ENCODE peak calls at places on chromosomes 1 and 21, in seven cellular contexts. S is lung, J is Peyer's patch, H is small intestine, I is psoas muscle, Q is astrocyte, V is mucosa of descending colon. R is an unnamed sample. For H3K36me3, the result is how much of the 10 kb centered on the place peaks cover.

GRCh38 chr1:242690849-242691602 is 166.5 kb upstream of the PLD5 start:
- DNase-seq in S (no peak), J (no peak), H (no peak), I (no peak), Q (no peak), V (no peak), R (no peak)

GRCh38 chr21:37915516-37915915 is 741 bp downstream of the KCNJ6 start:
- DNase-seq in S (no peak), J (no peak), H (no peak), I (no peak), Q (no peak), V (no peak), R (no peak)

GRCh38 chr1:64696879-64697278 is 48.0 kb upstream of the RAVER2 start:
- DNase-seq in S (no peak), J (no peak), H (no peak), I (no peak), Q (no peak), V (no peak), R (no peak)

GRCh38 chr1:94063379-94063778 is 57.6 kb downstream of the ABCA4 start:
- DNase-seq in S (no peak), J (no peak), H (peak), I (peak), Q (peak), V (no peak), R (no peak)

GRCh38 chr1:184889902-184890301 is 84.4 kb downstream of the NIBAN1 start:
- DNase-seq in S (no peak), J (no peak), H (no peak), I (no peak), Q (no peak), V (no peak), R (no peak)

GRCh38 chr1:98355656-98356384 is 305.7 kb upstream of the SNX7 start:
- DNase-seq in S (no peak), J (no peak), H (no peak), I (no peak), Q (no peak), V (no peak), R (no peak)

GRCh38 chr1:155070392-155070700 is 6.8 kb downstream of the EFNA4 start:
- DNase-seq in S (no peak), J (no peak), H (no peak), I (no peak), Q (no peak), V (no peak), R (no peak)

GRCh38 chr21:38796426-38796825 is 9.3 kb upstream of the ETS2 start:
- DNase-seq in S (no peak), J (no peak), H (no peak), I (no peak), Q (peak), V (no peak), R (no peak)

GRCh38 chr1:177488722-177489121 is 318.0 kb downstream of the BRINP2 start:
- DNase-seq in S (no peak), J (no peak), H (no peak), I (no peak), Q (no peak), V (no peak), R (no peak)

GRCh38 chr1:209708297-209708696 is 3.7 kb downstream of the HSD11B1 start:
- DNase-seq in S (no peak), J (no peak), H (no peak), I (no peak), Q (no peak), V (no peak), R (no peak)

GRCh38 chr1:56077223-56077622 is 502.1 kb downstream of the PLPP3 start:
- DNase-seq in S (no peak), J (no peak), H (no peak), I (no peak), Q (no peak), V (no peak), R (no peak)

GRCh38 chr1:91166106-91166712 is 144.4 kb upstream of the ZNF644 start:
- DNase-seq in S (peak), J (peak), H (peak), I (peak), Q (peak), V (peak), R (no peak)

GRCh38 chr1:9687120-9687875 is 35.8 kb downstream of the PIK3CD start:
- DNase-seq in S (peak), J (peak), H (peak), I (peak), Q (peak), V (peak), R (peak)

GRCh38 chr1:243601720-243602119 is 248.3 kb downstream of the AKT3 start:
- DNase-seq in S (no peak), J (no peak), H (no peak), I (no peak), Q (no peak), V (no peak), R (no peak)

GRCh38 chr1:155124503-155125463 is 2.9 kb upstream of the EFNA1 start:
- DNase-seq in S (no peak), J (no peak), H (peak), I (no peak), Q (peak), V (peak), R (no peak)

GRCh38 chr21:25682382-25682781 is 43.3 kb downstream of the JAM2 start:
- DNase-seq in S (no peak), J (no peak), H (no peak), I (no peak), Q (no peak), V (no peak), R (no peak)

DNA sequence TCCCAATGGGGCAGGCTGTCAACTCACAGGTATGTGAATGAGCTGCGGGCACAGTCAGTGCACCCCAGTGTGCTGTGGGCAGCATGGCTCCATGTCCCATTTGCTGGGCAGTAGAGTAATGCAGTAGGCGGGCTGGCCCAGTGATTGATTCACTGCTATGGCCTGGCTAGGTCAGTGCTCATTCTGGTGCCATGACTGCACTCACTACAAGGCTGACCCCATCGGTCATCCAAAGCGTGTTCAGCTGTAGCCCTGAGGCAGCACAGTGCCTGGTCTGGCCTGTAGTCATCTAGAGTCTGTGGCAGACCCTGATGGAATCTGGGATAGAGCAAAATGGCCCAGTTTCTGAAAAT is 7.4 kb downstream of the HYI start:
- DNase-seq in S (no peak), J (no peak), H (no peak), I (no peak), Q (no peak), V (peak), R (no peak)
- H3K36me3 ChIP-seq in S (under half), J (under half), H (under half), I (half or more), Q (under half), V (under half), R (half or more)

GRCh38 chr1:153945131-153945794 is 1.3 kb downstream of the DENND4B start:
- DNase-seq in S (peak), J (peak), H (peak), I (peak), Q (peak), V (peak), R (peak)
- H3K36me3 ChIP-seq in S (under half), J (under half), H (under half), I (half or more), Q (under half), V (under half), R (under half)

GRCh38 chr1:24086466-24086865 is 25.5 kb downstream of the MYOM3 start:
- DNase-seq in S (no peak), J (no peak), H (no peak), I (peak), Q (no peak), V (no peak), R (no peak)
- H3K36me3 ChIP-seq in S (under half), J (under half), H (under half), I (half or more), Q (under half), V (under half), R (under half)

GRCh38 chr1:6622396-6623152 is 2.1 kb upstream of the THAP3 start:
- DNase-seq in S (no peak), J (no peak), H (no peak), I (no peak), Q (no peak), V (no peak), R (no peak)

GRCh38 chr1:6619045-6619444 is 5.5 kb downstream of the PHF13 start:
- DNase-seq in S (no peak), J (no peak), H (no peak), I (no peak), Q (no peak), V (no peak), R (no peak)

GRCh38 chr1:6623269-6623965 is 1.3 kb upstream of the THAP3 start:
- DNase-seq in S (no peak), J (no peak), H (no peak), I (no peak), Q (no peak), V (no peak), R (no peak)

GRCh38 chr1:6624712-6625578 is at the start of gene THAP3:
- DNase-seq in S (peak), J (peak), H (peak), I (peak), Q (peak), V (peak), R (peak)

DNA sequence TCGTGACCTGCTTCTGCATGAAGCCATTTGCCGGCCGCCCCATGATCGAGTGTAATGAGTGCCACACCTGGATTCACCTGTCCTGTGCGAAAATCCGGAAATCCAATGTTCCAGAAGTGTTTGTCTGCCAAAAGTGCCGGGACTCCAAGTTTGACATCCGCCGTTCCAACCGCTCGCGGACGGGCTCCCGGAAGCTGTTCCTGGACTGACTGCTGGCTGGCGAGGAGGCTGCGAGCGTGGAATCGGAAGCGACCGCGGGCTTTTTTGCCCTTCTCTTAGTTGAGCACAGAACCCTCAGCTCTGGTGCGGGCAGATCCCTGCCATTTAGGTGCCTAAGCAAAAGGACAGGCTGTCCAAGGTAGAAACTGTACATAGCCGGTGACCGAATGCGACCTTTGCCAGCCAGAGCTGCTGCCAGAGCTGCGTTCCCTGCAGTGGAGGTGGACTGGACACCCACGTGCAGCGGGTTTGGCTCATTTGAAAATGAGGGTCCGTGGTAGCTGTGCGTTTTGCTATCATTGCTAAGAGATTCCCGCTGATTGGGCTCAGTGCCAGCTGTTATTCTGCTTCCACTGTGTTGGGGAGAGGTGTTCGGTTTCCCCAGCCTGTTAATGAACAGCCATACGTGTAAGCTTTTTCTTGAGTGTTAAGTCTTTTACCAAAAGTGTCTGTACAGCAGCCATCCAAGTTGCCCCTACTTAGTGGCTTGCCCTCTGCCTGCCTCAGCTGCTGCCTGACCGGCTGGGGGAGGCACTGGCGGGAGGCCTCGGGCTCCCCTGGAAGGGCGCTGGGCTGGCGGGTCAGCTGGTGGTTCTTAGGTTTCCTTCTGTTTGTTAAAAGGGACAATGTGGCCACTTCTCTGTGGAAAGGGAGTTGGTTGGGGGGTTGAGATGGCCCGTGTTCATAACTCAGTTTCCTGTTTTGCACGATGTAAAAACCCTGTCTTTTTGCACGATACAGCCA is 3.0 kb upstream of the THAP3 start:
- DNase-seq in S (no peak), J (no peak), H (no peak), I (no peak), Q (no peak), V (no peak), R (no peak)
- H3K36me3 ChIP-seq in S (under half), J (under half), H (under half), I (half or more), Q (under half), V (under half), R (under half)

GRCh38 chr1:4837752-4838151 is 183.3 kb downstream of the AJAP1 start:
- DNase-seq in S (no peak), J (no peak), H (no peak), I (no peak), Q (no peak), V (no peak), R (no peak)
- H3K36me3 ChIP-seq in S (under half), J (under half), H (under half), I (under half), Q (under half), V (under half), R (under half)

GRCh38 chr1:205098242-205098641 is 14.0 kb upstream of the TMEM81 start:
- DNase-seq in S (no peak), J (no peak), H (no peak), I (no peak), Q (no peak), V (no peak), R (no peak)
- H3K36me3 ChIP-seq in S (half or more), J (under half), H (under half), I (half or more), Q (half or more), V (under half), R (under half)

DNA sequence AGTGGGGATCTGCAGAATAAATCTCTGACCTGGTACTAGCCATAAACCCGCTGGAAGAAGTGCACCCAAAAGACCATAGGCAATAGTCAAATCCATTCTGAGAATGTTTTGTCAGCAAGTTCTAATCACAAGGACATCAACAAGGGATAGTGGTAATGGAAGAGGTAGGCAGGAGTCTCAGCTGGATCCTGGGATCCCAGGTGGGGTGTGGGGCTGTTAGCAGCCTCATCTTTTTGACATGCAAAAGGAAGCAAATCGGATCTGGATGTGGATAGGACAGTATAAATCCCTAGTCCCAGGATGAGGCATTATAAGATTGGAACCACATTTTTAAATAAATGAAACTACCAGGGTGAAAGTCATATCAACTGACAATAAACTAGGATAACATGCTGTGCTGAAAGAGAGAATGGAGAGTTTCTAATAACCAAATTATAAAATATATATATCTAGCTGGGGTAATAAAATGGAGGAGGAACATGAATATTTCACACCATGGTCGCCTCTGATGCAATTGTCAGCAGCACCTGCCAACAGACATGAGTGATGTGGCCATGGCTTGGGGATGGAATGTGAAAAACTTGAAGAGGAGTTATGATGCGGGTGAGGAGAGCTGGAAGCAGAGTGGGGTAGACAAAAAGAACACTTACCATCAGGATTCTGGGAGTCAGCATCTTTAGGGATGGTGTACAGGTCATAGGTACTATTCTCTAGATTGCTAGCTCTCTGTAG is 23.7 kb upstream of the PEX19 start:
- DNase-seq in S (no peak), J (no peak), H (no peak), I (no peak), Q (no peak), V (no peak), R (no peak)
- H3K36me3 ChIP-seq in S (half or more), J (under half), H (under half), I (half or more), Q (half or more), V (under half), R (under half)